ENCODE peak calls at places on chromosomes 12 and 14, in seven cellular contexts. One of them, this sample, is unnamed.

GRCh38 chr14:85024931-85025330 is 505.0 kb upstream of the FLRT2 start:
- DNase-seq in heart left ventricle: no peak
- DNase-seq in GM20000: no peak
- DNase-seq in astrocyte of the spinal cord: no peak
- DNase-seq in cardiac muscle cell: no peak
- DNase-seq in endothelial cell: no peak
- DNase-seq in mucosa of descending colon: no peak
- DNase-seq in this sample: no peak

GRCh38 chr12:108757842-108758241 is 26.5 kb upstream of the CORO1C start:
- DNase-seq in cardiac muscle cell: no peak
- DNase-seq in astrocyte of the spinal cord: no peak
- DNase-seq in endothelial cell: no peak
- DNase-seq in heart left ventricle: no peak
- DNase-seq in GM20000: no peak
- DNase-seq in mucosa of descending colon: no peak
- DNase-seq in this sample: no peak

GRCh38 chr12:111636209-111636928 is 37.3 kb upstream of the ATXN2 start:
- DNase-seq in astrocyte of the spinal cord: peak
- DNase-seq in mucosa of descending colon: peak
- DNase-seq in heart left ventricle: peak
- DNase-seq in endothelial cell: peak
- DNase-seq in cardiac muscle cell: peak
- DNase-seq in GM20000: no peak
- DNase-seq in this sample: peak

GRCh38 chr12:92398565-92399309 is 253.1 kb upstream of the BTG1 start:
- DNase-seq in endothelial cell: no peak
- DNase-seq in GM20000: peak
- DNase-seq in astrocyte of the spinal cord: no peak
- DNase-seq in heart left ventricle: no peak
- DNase-seq in mucosa of descending colon: no peak
- DNase-seq in cardiac muscle cell: no peak
- DNase-seq in this sample: no peak

GRCh38 chr12:93137656-93138612 is 208.8 kb upstream of the EEA1 start:
- DNase-seq in endothelial cell: no peak
- DNase-seq in astrocyte of the spinal cord: peak
- DNase-seq in GM20000: peak
- DNase-seq in heart left ventricle: no peak
- DNase-seq in cardiac muscle cell: no peak
- DNase-seq in mucosa of descending colon: no peak
- DNase-seq in this sample: peak

GRCh38 chr12:128844031-128844635 is 9.1 kb upstream of the GLT1D1 start:
- DNase-seq in endothelial cell: peak
- DNase-seq in astrocyte of the spinal cord: no peak
- DNase-seq in cardiac muscle cell: no peak
- DNase-seq in mucosa of descending colon: no peak
- DNase-seq in heart left ventricle: no peak
- DNase-seq in GM20000: no peak
- DNase-seq in this sample: no peak

GRCh38 chr12:106269150-106269771 is 21.4 kb upstream of the CKAP4 start:
- DNase-seq in astrocyte of the spinal cord: no peak
- DNase-seq in heart left ventricle: no peak
- DNase-seq in mucosa of descending colon: no peak
- DNase-seq in GM20000: no peak
- DNase-seq in cardiac muscle cell: no peak
- DNase-seq in endothelial cell: no peak
- DNase-seq in this sample: no peak

GRCh38 chr14:77886010-77886409 is 86.1 kb downstream of the ADCK1 start:
- DNase-seq in astrocyte of the spinal cord: no peak
- DNase-seq in cardiac muscle cell: no peak
- DNase-seq in endothelial cell: no peak
- DNase-seq in heart left ventricle: no peak
- DNase-seq in GM20000: no peak
- DNase-seq in mucosa of descending colon: no peak
- DNase-seq in this sample: no peak

GRCh38 chr12:43893670-43894069 is 57.8 kb downstream of the TMEM117 start:
- DNase-seq in GM20000: no peak
- DNase-seq in astrocyte of the spinal cord: peak
- DNase-seq in mucosa of descending colon: no peak
- DNase-seq in heart left ventricle: no peak
- DNase-seq in cardiac muscle cell: no peak
- DNase-seq in endothelial cell: no peak
- DNase-seq in this sample: no peak

GRCh38 chr14:84250863-84251262 is 1279.1 kb upstream of the FLRT2 start:
- DNase-seq in endothelial cell: peak
- DNase-seq in astrocyte of the spinal cord: no peak
- DNase-seq in cardiac muscle cell: no peak
- DNase-seq in GM20000: no peak
- DNase-seq in heart left ventricle: no peak
- DNase-seq in mucosa of descending colon: no peak
- DNase-seq in this sample: no peak

GRCh38 chr12:131827961-131828534 is at the start of gene MMP17:
- DNase-seq in endothelial cell: peak
- DNase-seq in cardiac muscle cell: peak
- DNase-seq in astrocyte of the spinal cord: peak
- DNase-seq in GM20000: peak
- DNase-seq in mucosa of descending colon: no peak
- DNase-seq in heart left ventricle: peak
- DNase-seq in this sample: peak

GRCh38 chr14:94342334-94342934 is 19.3 kb upstream of the SERPINA6 start:
- DNase-seq in endothelial cell: no peak
- DNase-seq in heart left ventricle: peak
- DNase-seq in GM20000: no peak
- DNase-seq in astrocyte of the spinal cord: peak
- DNase-seq in mucosa of descending colon: peak
- DNase-seq in cardiac muscle cell: no peak
- DNase-seq in this sample: peak

GRCh38 chr12:101051901-101052550 is 158.0 kb downstream of the SLC5A8 start:
- DNase-seq in astrocyte of the spinal cord: peak
- DNase-seq in cardiac muscle cell: no peak
- DNase-seq in endothelial cell: no peak
- DNase-seq in GM20000: no peak
- DNase-seq in heart left ventricle: no peak
- DNase-seq in mucosa of descending colon: peak
- DNase-seq in this sample: peak

GRCh38 chr12:46332260-46332659 is 40.3 kb downstream of the SLC38A2 start:
- DNase-seq in GM20000: no peak
- DNase-seq in astrocyte of the spinal cord: peak
- DNase-seq in heart left ventricle: no peak
- DNase-seq in mucosa of descending colon: no peak
- DNase-seq in cardiac muscle cell: no peak
- DNase-seq in endothelial cell: no peak
- DNase-seq in this sample: no peak

GRCh38 chr12:97323154-97323553 is 139.4 kb upstream of the RMST start:
- DNase-seq in GM20000: no peak
- DNase-seq in endothelial cell: no peak
- DNase-seq in heart left ventricle: no peak
- DNase-seq in astrocyte of the spinal cord: no peak
- DNase-seq in mucosa of descending colon: no peak
- DNase-seq in cardiac muscle cell: no peak
- DNase-seq in this sample: no peak

GRCh38 chr14:51396222-51396815 is 156.3 kb downstream of the TMX1 start:
- DNase-seq in endothelial cell: no peak
- DNase-seq in GM20000: no peak
- DNase-seq in cardiac muscle cell: no peak
- DNase-seq in mucosa of descending colon: no peak
- DNase-seq in astrocyte of the spinal cord: peak
- DNase-seq in heart left ventricle: peak
- DNase-seq in this sample: peak

GRCh38 chr12:102957339-102958050 is at the start of gene ASCL1:
- DNase-seq in astrocyte of the spinal cord: no peak
- DNase-seq in GM20000: peak
- DNase-seq in mucosa of descending colon: no peak
- DNase-seq in heart left ventricle: no peak
- DNase-seq in endothelial cell: peak
- DNase-seq in cardiac muscle cell: peak
- DNase-seq in this sample: no peak

GRCh38 chr12:3872800-3873636 is at the start of gene PARP11:
- DNase-seq in cardiac muscle cell: peak
- DNase-seq in mucosa of descending colon: peak
- DNase-seq in heart left ventricle: peak
- DNase-seq in astrocyte of the spinal cord: peak
- DNase-seq in endothelial cell: peak
- DNase-seq in GM20000: peak
- DNase-seq in this sample: peak

GRCh38 chr12:132925597-132926416 is 30.3 kb downstream of the ZNF605 start:
- DNase-seq in astrocyte of the spinal cord: no peak
- DNase-seq in endothelial cell: no peak
- DNase-seq in GM20000: no peak
- DNase-seq in cardiac muscle cell: no peak
- DNase-seq in heart left ventricle: no peak
- DNase-seq in mucosa of descending colon: no peak
- DNase-seq in this sample: no peak

GRCh38 chr12:14239935-14240872 is 125.3 kb upstream of the ATF7IP start:
- DNase-seq in mucosa of descending colon: peak
- DNase-seq in endothelial cell: no peak
- DNase-seq in cardiac muscle cell: no peak
- DNase-seq in astrocyte of the spinal cord: no peak
- DNase-seq in heart left ventricle: no peak
- DNase-seq in GM20000: no peak
- DNase-seq in this sample: no peak

GRCh38 chr12:123006977-123007376 is 26.5 kb downstream of the ARL6IP4 start:
- DNase-seq in GM20000: no peak
- DNase-seq in cardiac muscle cell: no peak
- DNase-seq in astrocyte of the spinal cord: peak
- DNase-seq in mucosa of descending colon: no peak
- DNase-seq in heart left ventricle: no peak
- DNase-seq in endothelial cell: no peak
- DNase-seq in this sample: no peak

GRCh38 chr12:97048421-97049035 is 141.5 kb downstream of the NEDD1 start:
- DNase-seq in GM20000: no peak
- DNase-seq in cardiac muscle cell: no peak
- DNase-seq in endothelial cell: no peak
- DNase-seq in astrocyte of the spinal cord: no peak
- DNase-seq in heart left ventricle: no peak
- DNase-seq in mucosa of descending colon: no peak
- DNase-seq in this sample: no peak

GRCh38 chr12:51721281-51721940 is 127.1 kb downstream of the FIGNL2 start:
- DNase-seq in heart left ventricle: peak
- DNase-seq in endothelial cell: peak
- DNase-seq in mucosa of descending colon: no peak
- DNase-seq in GM20000: no peak
- DNase-seq in cardiac muscle cell: peak
- DNase-seq in astrocyte of the spinal cord: peak
- DNase-seq in this sample: no peak

GRCh38 chr14:31170411-31170810 is 37.2 kb downstream of the HECTD1 start:
- DNase-seq in astrocyte of the spinal cord: peak
- DNase-seq in heart left ventricle: no peak
- DNase-seq in GM20000: no peak
- DNase-seq in cardiac muscle cell: no peak
- DNase-seq in endothelial cell: no peak
- DNase-seq in mucosa of descending colon: no peak
- DNase-seq in this sample: no peak

GRCh38 chr12:44960856-44961255 is 84.7 kb upstream of the NELL2 start:
- DNase-seq in heart left ventricle: no peak
- DNase-seq in endothelial cell: peak
- DNase-seq in cardiac muscle cell: no peak
- DNase-seq in GM20000: no peak
- DNase-seq in mucosa of descending colon: no peak
- DNase-seq in astrocyte of the spinal cord: no peak
- DNase-seq in this sample: no peak

GRCh38 chr14:59588136-59588535 is 11.5 kb upstream of the CCDC175 start:
- DNase-seq in mucosa of descending colon: no peak
- DNase-seq in GM20000: no peak
- DNase-seq in endothelial cell: peak
- DNase-seq in astrocyte of the spinal cord: no peak
- DNase-seq in cardiac muscle cell: no peak
- DNase-seq in heart left ventricle: no peak
- DNase-seq in this sample: no peak

GRCh38 chr14:74898694-74899093 is 17.0 kb downstream of the DLST start:
- DNase-seq in mucosa of descending colon: no peak
- DNase-seq in GM20000: no peak
- DNase-seq in endothelial cell: no peak
- DNase-seq in heart left ventricle: no peak
- DNase-seq in cardiac muscle cell: no peak
- DNase-seq in astrocyte of the spinal cord: no peak
- DNase-seq in this sample: no peak
- TF ChIP-seq CTCF in mucosa of descending colon: no peak
- TF ChIP-seq CTCF in GM20000: no peak
- TF ChIP-seq CTCF in endothelial cell: no peak
- TF ChIP-seq CTCF in heart left ventricle: no peak
- TF ChIP-seq CTCF in cardiac muscle cell: no peak
- TF ChIP-seq CTCF in astrocyte of the spinal cord: no peak
- TF ChIP-seq CTCF in this sample: no peak

GRCh38 chr12:2119266-2119665 is 66.5 kb downstream of the CACNA1C start:
- DNase-seq in astrocyte of the spinal cord: no peak
- DNase-seq in GM20000: no peak
- DNase-seq in cardiac muscle cell: no peak
- DNase-seq in endothelial cell: no peak
- DNase-seq in heart left ventricle: no peak
- DNase-seq in mucosa of descending colon: no peak
- DNase-seq in this sample: no peak
- TF ChIP-seq CTCF in astrocyte of the spinal cord: no peak
- TF ChIP-seq CTCF in GM20000: no peak
- TF ChIP-seq CTCF in cardiac muscle cell: no peak
- TF ChIP-seq CTCF in endothelial cell: no peak
- TF ChIP-seq CTCF in heart left ventricle: no peak
- TF ChIP-seq CTCF in mucosa of descending colon: no peak
- TF ChIP-seq CTCF in this sample: no peak

GRCh38 chr14:21796912-21797311 is 123.3 kb upstream of the OR4E1 start:
- DNase-seq in heart left ventricle: no peak
- DNase-seq in GM20000: no peak
- DNase-seq in cardiac muscle cell: peak
- DNase-seq in endothelial cell: peak
- DNase-seq in mucosa of descending colon: no peak
- DNase-seq in astrocyte of the spinal cord: no peak
- DNase-seq in this sample: no peak
- TF ChIP-seq CTCF in heart left ventricle: no peak
- TF ChIP-seq CTCF in GM20000: no peak
- TF ChIP-seq CTCF in cardiac muscle cell: no peak
- TF ChIP-seq CTCF in endothelial cell: no peak
- TF ChIP-seq CTCF in mucosa of descending colon: no peak
- TF ChIP-seq CTCF in astrocyte of the spinal cord: no peak
- TF ChIP-seq CTCF in this sample: no peak

GRCh38 chr14:73785336-73785833 is 66.2 kb upstream of the PTGR2 start:
- DNase-seq in cardiac muscle cell: no peak
- DNase-seq in heart left ventricle: no peak
- DNase-seq in mucosa of descending colon: peak
- DNase-seq in endothelial cell: peak
- DNase-seq in GM20000: no peak
- DNase-seq in astrocyte of the spinal cord: peak
- DNase-seq in this sample: peak

GRCh38 chr14:73784988-73785313 is 66.7 kb upstream of the PTGR2 start:
- DNase-seq in mucosa of descending colon: no peak
- DNase-seq in heart left ventricle: no peak
- DNase-seq in cardiac muscle cell: no peak
- DNase-seq in endothelial cell: no peak
- DNase-seq in astrocyte of the spinal cord: no peak
- DNase-seq in GM20000: no peak
- DNase-seq in this sample: no peak

GRCh38 chr14:73783107-73783727 is 68.4 kb upstream of the PTGR2 start:
- DNase-seq in cardiac muscle cell: peak
- DNase-seq in astrocyte of the spinal cord: peak
- DNase-seq in mucosa of descending colon: peak
- DNase-seq in endothelial cell: no peak
- DNase-seq in heart left ventricle: peak
- DNase-seq in GM20000: no peak
- DNase-seq in this sample: no peak

GRCh38 chr14:73782623-73783022 is 68.4 kb upstream of the PNMA1 start:
- DNase-seq in GM20000: no peak
- DNase-seq in endothelial cell: no peak
- DNase-seq in heart left ventricle: no peak
- DNase-seq in cardiac muscle cell: no peak
- DNase-seq in astrocyte of the spinal cord: no peak
- DNase-seq in mucosa of descending colon: peak
- DNase-seq in this sample: no peak

GRCh38 chr14:73784065-73784987 is 67.3 kb upstream of the PTGR2 start:
- DNase-seq in heart left ventricle: no peak
- DNase-seq in astrocyte of the spinal cord: peak
- DNase-seq in cardiac muscle cell: peak
- DNase-seq in GM20000: no peak
- DNase-seq in mucosa of descending colon: peak
- DNase-seq in endothelial cell: no peak
- DNase-seq in this sample: no peak
- TF ChIP-seq CTCF in heart left ventricle: no peak
- TF ChIP-seq CTCF in astrocyte of the spinal cord: no peak
- TF ChIP-seq CTCF in cardiac muscle cell: no peak
- TF ChIP-seq CTCF in GM20000: no peak
- TF ChIP-seq CTCF in mucosa of descending colon: no peak
- TF ChIP-seq CTCF in endothelial cell: no peak
- TF ChIP-seq CTCF in this sample: no peak

This sample was measured in AG09319.